ENCODE peak calls at places on chromosome 1, in six cellular contexts. One of them, this sample, is unnamed.

GRCh38 chr1:155016231-155016831 is 13.7 kb downstream of the ZBTB7B start:
- DNase-seq in activated CD4-positive, alpha-beta T cell treated with anti-CD3 and anti-CD28 coated beads for 1 hour: no peak
- DNase-seq in ovary: peak
- DNase-seq in body of pancreas: no peak
- DNase-seq in CD8-positive, alpha-beta T cell: no peak
- DNase-seq in Calu3: no peak
- DNase-seq in this sample: no peak

GRCh38 chr1:232127190-232127589 is 500.6 kb downstream of the DISC1 start:
- DNase-seq in activated CD4-positive, alpha-beta T cell treated with anti-CD3 and anti-CD28 coated beads for 1 hour: no peak
- DNase-seq in ovary: no peak
- DNase-seq in Calu3: no peak
- DNase-seq in body of pancreas: no peak
- DNase-seq in CD8-positive, alpha-beta T cell: no peak
- DNase-seq in this sample: no peak

GRCh38 chr1:8925406-8925805 is 20.3 kb upstream of the CA6 start:
- DNase-seq in activated CD4-positive, alpha-beta T cell treated with anti-CD3 and anti-CD28 coated beads for 1 hour: no peak
- DNase-seq in CD8-positive, alpha-beta T cell: no peak
- DNase-seq in ovary: no peak
- DNase-seq in body of pancreas: no peak
- DNase-seq in Calu3: no peak
- DNase-seq in this sample: no peak

GRCh38 chr1:1213153-1213918 is 617 bp downstream of the TNFRSF4 start:
- DNase-seq in Calu3: no peak
- DNase-seq in ovary: no peak
- DNase-seq in body of pancreas: no peak
- DNase-seq in CD8-positive, alpha-beta T cell: peak
- DNase-seq in activated CD4-positive, alpha-beta T cell treated with anti-CD3 and anti-CD28 coated beads for 1 hour: no peak
- DNase-seq in this sample: no peak

GRCh38 chr1:39261712-39262221 is 57.3 kb downstream of the MACF1 start:
- DNase-seq in ovary: no peak
- DNase-seq in activated CD4-positive, alpha-beta T cell treated with anti-CD3 and anti-CD28 coated beads for 1 hour: no peak
- DNase-seq in CD8-positive, alpha-beta T cell: no peak
- DNase-seq in body of pancreas: no peak
- DNase-seq in Calu3: no peak
- DNase-seq in this sample: no peak

GRCh38 chr1:156471496-156472490 is 28.8 kb downstream of the MEF2D start:
- DNase-seq in ovary: peak
- DNase-seq in CD8-positive, alpha-beta T cell: no peak
- DNase-seq in activated CD4-positive, alpha-beta T cell treated with anti-CD3 and anti-CD28 coated beads for 1 hour: no peak
- DNase-seq in body of pancreas: peak
- DNase-seq in Calu3: peak
- DNase-seq in this sample: no peak

GRCh38 chr1:228289996-228290881 is 82.4 kb downstream of the OBSCN start:
- DNase-seq in activated CD4-positive, alpha-beta T cell treated with anti-CD3 and anti-CD28 coated beads for 1 hour: no peak
- DNase-seq in ovary: peak
- DNase-seq in body of pancreas: peak
- DNase-seq in Calu3: no peak
- DNase-seq in CD8-positive, alpha-beta T cell: no peak
- DNase-seq in this sample: no peak

GRCh38 chr1:53112271-53112774 is 30.1 kb downstream of the SLC1A7 start:
- DNase-seq in ovary: no peak
- DNase-seq in CD8-positive, alpha-beta T cell: no peak
- DNase-seq in activated CD4-positive, alpha-beta T cell treated with anti-CD3 and anti-CD28 coated beads for 1 hour: no peak
- DNase-seq in Calu3: no peak
- DNase-seq in body of pancreas: no peak
- DNase-seq in this sample: no peak

GRCh38 chr1:243598433-243598832 is 251.6 kb downstream of the AKT3 start:
- DNase-seq in ovary: no peak
- DNase-seq in activated CD4-positive, alpha-beta T cell treated with anti-CD3 and anti-CD28 coated beads for 1 hour: no peak
- DNase-seq in body of pancreas: no peak
- DNase-seq in CD8-positive, alpha-beta T cell: no peak
- DNase-seq in Calu3: no peak
- DNase-seq in this sample: no peak

GRCh38 chr1:203124011-203124410 is 3.5 kb upstream of the ADORA1 start:
- DNase-seq in activated CD4-positive, alpha-beta T cell treated with anti-CD3 and anti-CD28 coated beads for 1 hour: no peak
- DNase-seq in Calu3: no peak
- DNase-seq in ovary: no peak
- DNase-seq in body of pancreas: no peak
- DNase-seq in CD8-positive, alpha-beta T cell: peak
- DNase-seq in this sample: no peak

GRCh38 chr1:171801395-171801990 is 20.0 kb downstream of the METTL13 start:
- DNase-seq in ovary: no peak
- DNase-seq in activated CD4-positive, alpha-beta T cell treated with anti-CD3 and anti-CD28 coated beads for 1 hour: no peak
- DNase-seq in Calu3: peak
- DNase-seq in body of pancreas: no peak
- DNase-seq in CD8-positive, alpha-beta T cell: no peak
- DNase-seq in this sample: no peak

GRCh38 chr1:115946116-115946515 is 30.2 kb upstream of the SLC22A15 start:
- DNase-seq in CD8-positive, alpha-beta T cell: no peak
- DNase-seq in Calu3: no peak
- DNase-seq in activated CD4-positive, alpha-beta T cell treated with anti-CD3 and anti-CD28 coated beads for 1 hour: no peak
- DNase-seq in ovary: no peak
- DNase-seq in body of pancreas: no peak
- DNase-seq in this sample: no peak

GRCh38 chr1:234969630-234970370 is 158.8 kb downstream of the TOMM20 start:
- DNase-seq in CD8-positive, alpha-beta T cell: no peak
- DNase-seq in body of pancreas: peak
- DNase-seq in ovary: peak
- DNase-seq in Calu3: peak
- DNase-seq in activated CD4-positive, alpha-beta T cell treated with anti-CD3 and anti-CD28 coated beads for 1 hour: no peak
- DNase-seq in this sample: peak

GRCh38 chr1:225733254-225733653 is 44.4 kb upstream of the SRP9 start:
- DNase-seq in body of pancreas: peak
- DNase-seq in activated CD4-positive, alpha-beta T cell treated with anti-CD3 and anti-CD28 coated beads for 1 hour: no peak
- DNase-seq in CD8-positive, alpha-beta T cell: no peak
- DNase-seq in Calu3: no peak
- DNase-seq in ovary: no peak
- DNase-seq in this sample: no peak

GRCh38 chr1:60916926-60917325 is 165.4 kb upstream of the NFIA start:
- DNase-seq in Calu3: no peak
- DNase-seq in CD8-positive, alpha-beta T cell: no peak
- DNase-seq in ovary: no peak
- DNase-seq in body of pancreas: no peak
- DNase-seq in activated CD4-positive, alpha-beta T cell treated with anti-CD3 and anti-CD28 coated beads for 1 hour: no peak
- DNase-seq in this sample: no peak

GRCh38 chr1:24390924-24391782 is 22.4 kb downstream of the STPG1 start:
- DNase-seq in ovary: peak
- DNase-seq in body of pancreas: peak
- DNase-seq in CD8-positive, alpha-beta T cell: peak
- DNase-seq in activated CD4-positive, alpha-beta T cell treated with anti-CD3 and anti-CD28 coated beads for 1 hour: peak
- DNase-seq in Calu3: peak
- DNase-seq in this sample: peak

This sample was measured in sciatic nerve.